ENCODE peak calls at places on chromosomes 4 and X, in six cellular contexts. G is SK-N-SH, W is lower lobe of right lung, C is left lung, T is PC-9, Z is adrenal gland. R is an unnamed sample.

GRCh38 chr4:145492376-145492775 is 10.7 kb downstream of the SMAD1 start:
- DNase-seq in G (no peak), W (no peak), C (no peak), T (no peak), Z (no peak), R (no peak)

GRCh38 chr4:52010976-52011375 is 9.2 kb downstream of the LRRC66 start:
- DNase-seq in G (no peak), W (no peak), C (no peak), T (no peak), Z (no peak), R (no peak)

GRCh38 chrX:154546354-154547244 is at the start of gene G6PD:
- DNase-seq in G (peak; percentile 95), W (peak; percentile 79), C (peak; percentile 54), T (peak; percentile 95), Z (peak; percentile 77), R (peak; percentile 65)

GRCh38 chr4:14596904-14597303 is 405.4 kb upstream of the CPEB2 start:
- DNase-seq in G (no peak), W (no peak), C (no peak), T (no peak), Z (no peak), R (peak; percentile 56)

GRCh38 chrX:24314019-24314635 is at the start of gene SUPT20HL2:
- DNase-seq in G (no peak), W (no peak), C (no peak), T (no peak), Z (no peak), R (no peak)

GRCh38 chr4:26105815-26106699 is 192.0 kb downstream of the SMIM20 start:
- DNase-seq in G (no peak), W (no peak), C (no peak), T (no peak), Z (no peak), R (peak; percentile 21)

GRCh38 chr4:118224239-118224829 is 128.5 kb downstream of the PRSS12 start:
- DNase-seq in G (peak; percentile 30), W (no peak), C (no peak), T (no peak), Z (no peak), R (peak; percentile 40)

GRCh38 chr4:82371398-82371972 is 2.3 kb downstream of the HNRNPD start:
- DNase-seq in G (peak; percentile 27), W (no peak), C (no peak), T (no peak), Z (no peak), R (peak; percentile 12)

GRCh38 chr4:134862116-134862515 is 660.5 kb upstream of the PABPC4L start:
- DNase-seq in G (no peak), W (no peak), C (no peak), T (no peak), Z (no peak), R (no peak)

GRCh38 chr4:94068712-94069111 is 139.0 kb upstream of the SMARCAD1 start:
- DNase-seq in G (no peak), W (no peak), C (no peak), T (no peak), Z (no peak), R (no peak)

GRCh38 chrX:39527045-39527444 is 570.7 kb downstream of the BCOR start:
- DNase-seq in G (no peak), W (no peak), C (no peak), T (no peak), Z (no peak), R (no peak)

GRCh38 chrX:120125444-120125843 is 9.7 kb upstream of the RHOXF1 start:
- DNase-seq in G (no peak), W (no peak), C (no peak), T (no peak), Z (peak; percentile 27), R (no peak)

GRCh38 chr4:7768736-7769135 is 170.9 kb downstream of the AFAP1 start:
- DNase-seq in G (no peak), W (peak; percentile 34), C (no peak), T (no peak), Z (no peak), R (no peak)

GRCh38 chr4:182294436-182294835 is 51.2 kb downstream of the TENM3 start:
- DNase-seq in G (no peak), W (no peak), C (no peak), T (no peak), Z (no peak), R (no peak)

GRCh38 chr4:141637565-141637964 is 1.2 kb downstream of the IL15 start:
- DNase-seq in G (no peak), W (no peak), C (no peak), T (no peak), Z (no peak), R (no peak)

GRCh38 chr4:159551268-159551667 is 448.4 kb downstream of the RAPGEF2 start:
- DNase-seq in G (no peak), W (no peak), C (no peak), T (no peak), Z (no peak), R (peak; percentile 24)

GRCh38 chr4:86846921-86847320 is 2.3 kb downstream of the SLC10A6 start:
- DNase-seq in G (no peak), W (no peak), C (no peak), T (no peak), Z (no peak), R (no peak)

GRCh38 chrX:130082244-130083106 is 27.8 kb downstream of the ELF4 start:
- DNase-seq in G (no peak), W (peak; percentile 73), C (peak; percentile 88), T (no peak), Z (no peak), R (no peak)

GRCh38 chrX:136495043-136495442 is 2.3 kb upstream of the HTATSF1 start:
- DNase-seq in G (no peak), W (no peak), C (no peak), T (no peak), Z (no peak), R (no peak)

GRCh38 chrX:150664290-150664689 is 28.9 kb upstream of the MTMR1 start:
- DNase-seq in G (peak; percentile 16), W (peak; percentile 58), C (no peak), T (peak; percentile 29), Z (peak; percentile 64), R (no peak)

GRCh38 chrX:150663061-150663460 is 30.1 kb upstream of the MTMR1 start:
- DNase-seq in G (peak; percentile 33), W (no peak), C (no peak), T (no peak), Z (no peak), R (no peak)
- H3K4me3 ChIP-seq in G (no peak overlapping the region), W (no peak overlapping the region), C (no peak overlapping the region), T (no peak overlapping the region), Z (no peak overlapping the region), R (no peak overlapping the region)

GRCh38 chr4:929970-930625 is 2.0 kb downstream of the GAK start:
- DNase-seq in G (peak; percentile 3), W (no peak), C (no peak), T (no peak), Z (no peak), R (no peak)
- H3K4me1 ChIP-seq in G (peaks cover 5% of the 10 kb centered on the region), W (peaks cover 41% of the 10 kb centered on the region), C (peaks cover 76% of the 10 kb centered on the region), T (peaks cover 30% of the 10 kb centered on the region), Z (peaks cover 12% of the 10 kb centered on the region), R (peaks cover 13% of the 10 kb centered on the region)

GRCh38 chrX:48523682-48524081 is 2.1 kb downstream of the EBP start:
- DNase-seq in G (no peak), W (no peak), C (no peak), T (no peak), Z (no peak), R (no peak)
- H3K4me3 ChIP-seq in G (no peak overlapping the region), W (no peak overlapping the region), C (no peak overlapping the region), T (no peak overlapping the region), Z (no peak overlapping the region), R (peak overlapping the region; percentile 6)

DNA sequence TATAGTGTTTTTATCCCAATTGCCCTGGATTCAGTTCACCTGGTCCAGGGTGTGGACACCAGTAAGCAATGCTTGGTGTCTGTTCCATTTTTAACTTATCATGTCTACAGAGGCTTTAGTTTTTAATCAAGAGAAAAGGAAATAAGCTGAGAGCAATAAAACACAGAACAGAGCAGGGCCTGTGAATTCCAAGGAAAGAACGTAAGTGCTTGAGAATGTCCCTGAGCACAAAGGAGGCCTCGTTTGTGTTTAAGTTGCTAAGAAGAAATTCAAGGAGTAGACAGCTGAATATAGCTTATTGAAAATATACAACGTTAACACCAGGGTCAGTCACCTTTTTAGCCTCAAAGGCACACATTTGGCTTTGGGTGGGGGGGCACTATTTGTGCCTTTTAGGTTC is 191.2 kb downstream of the GPC3 start:
- DNase-seq in G (no peak), W (no peak), C (no peak), T (no peak), Z (no peak), R (no peak)
- H3K4me1 ChIP-seq in G (no peaks in the 10 kb centered on the region), W (no peaks in the 10 kb centered on the region), C (no peaks in the 10 kb centered on the region), T (no peaks in the 10 kb centered on the region), Z (no peaks in the 10 kb centered on the region), R (no peaks in the 10 kb centered on the region)

DNA sequence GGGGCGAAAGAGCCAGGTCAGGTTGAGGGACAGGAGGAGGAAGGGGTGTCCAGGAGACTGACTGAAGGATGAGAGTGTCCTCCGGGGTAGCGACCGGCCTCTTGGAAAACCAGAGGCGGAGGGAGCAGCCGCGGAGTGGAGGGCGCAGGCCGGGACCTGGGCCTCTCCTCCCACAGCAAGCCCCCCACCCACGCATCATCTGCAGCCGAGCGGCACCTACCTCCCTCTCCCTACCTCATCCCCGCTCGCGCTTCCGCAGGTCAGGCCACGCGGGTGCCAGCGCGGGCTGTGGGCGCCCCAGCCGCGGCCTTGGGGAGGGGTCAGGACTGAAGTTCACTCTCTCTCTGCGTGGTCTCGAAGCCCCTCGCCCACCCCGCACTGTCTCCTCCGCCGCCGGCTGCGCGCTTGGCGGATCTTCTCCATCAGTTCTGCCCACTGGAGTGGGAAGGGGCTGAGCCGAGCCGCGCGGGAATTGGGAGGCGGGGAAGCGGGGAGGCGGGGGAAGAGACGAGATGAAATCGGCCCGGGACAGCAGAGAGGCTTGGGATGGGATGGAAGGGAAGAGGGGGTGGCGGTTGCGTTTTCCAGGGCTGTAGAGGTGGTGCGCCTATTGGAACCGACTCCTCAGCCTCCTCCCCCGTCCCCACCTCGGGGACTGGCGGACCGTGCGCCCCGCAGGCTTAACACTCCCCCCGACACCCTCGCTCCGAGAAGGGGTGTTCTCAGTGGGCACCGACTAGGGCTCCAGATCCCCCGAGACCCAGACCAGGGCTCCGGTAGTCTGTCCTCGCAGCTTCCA is 1.8 kb downstream of the NLGN4X start:
- DNase-seq in G (peak; percentile 68), W (no peak), C (peak; percentile 28), T (no peak), Z (no peak), R (no peak)
- H3K4me3 ChIP-seq in G (peak overlapping the region; percentile 47), W (peak overlapping the region; percentile 46), C (no peak overlapping the region), T (no peak overlapping the region), Z (no peak overlapping the region), R (peak overlapping the region; percentile 52)

DNA sequence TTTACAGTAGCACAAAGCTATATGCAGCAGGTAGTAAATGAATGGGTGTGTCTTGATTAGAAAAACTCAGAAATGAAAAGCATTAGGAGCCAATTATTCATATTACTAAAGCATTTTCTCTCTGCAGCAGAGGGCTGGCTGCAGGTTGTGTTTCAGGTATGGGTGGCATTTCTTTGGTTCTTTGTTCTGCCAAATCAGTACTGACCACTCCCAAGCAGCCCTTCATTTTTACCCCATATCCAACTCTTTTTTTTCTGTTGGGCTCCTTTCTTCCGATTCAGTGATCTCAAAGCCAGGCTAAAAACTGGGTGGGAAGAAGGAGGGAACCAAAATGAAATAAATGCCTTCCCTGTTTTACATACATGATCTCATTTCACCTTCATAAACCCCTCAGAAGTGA is 162.3 kb downstream of the SPRY1 start:
- DNase-seq in G (no peak), W (no peak), C (no peak), T (no peak), Z (no peak), R (no peak)
- H3K4me1 ChIP-seq in G (peaks cover 31% of the 10 kb centered on the region), W (peaks cover 30% of the 10 kb centered on the region), C (peaks cover 34% of the 10 kb centered on the region), T (peaks cover 35% of the 10 kb centered on the region), Z (no peaks in the 10 kb centered on the region), R (peaks cover 28% of the 10 kb centered on the region)

GRCh38 chr4:101158136-101158485 is 189.2 kb downstream of the PPP3CA start:
- DNase-seq in G (no peak), W (no peak), C (no peak), T (no peak), Z (no peak), R (no peak)
- H3K4me3 ChIP-seq in G (no peak overlapping the region), W (no peak overlapping the region), C (no peak overlapping the region), T (no peak overlapping the region), Z (no peak overlapping the region), R (no peak overlapping the region)